ENCODE peak calls at places on chromosome 7, in seven cellular contexts. One of them, this sample, is unnamed. For H3K4me1, the result is how much of the 10 kb centered on the place peaks cover.

GRCh38 chr7:2934984-2935740 is 91.1 kb upstream of the GNA12 start:
- DNase-seq in upper lobe of right lung: peak
- DNase-seq in aorta: peak
- DNase-seq in heart left ventricle: no peak
- DNase-seq in left lung: peak
- DNase-seq in body of pancreas: no peak
- DNase-seq in kidney: peak
- DNase-seq in this sample: peak

GRCh38 chr7:141590666-141591065 is 39.5 kb downstream of the AGK start:
- DNase-seq in kidney: no peak
- DNase-seq in aorta: no peak
- DNase-seq in heart left ventricle: no peak
- DNase-seq in body of pancreas: no peak
- DNase-seq in left lung: no peak
- DNase-seq in upper lobe of right lung: no peak
- DNase-seq in this sample: no peak

GRCh38 chr7:143906895-143907294 is 4.9 kb upstream of the TCAF1 start:
- DNase-seq in upper lobe of right lung: no peak
- DNase-seq in left lung: no peak
- DNase-seq in body of pancreas: no peak
- DNase-seq in kidney: no peak
- DNase-seq in heart left ventricle: no peak
- DNase-seq in aorta: no peak
- DNase-seq in this sample: no peak

GRCh38 chr7:77455334-77455733 is 39.2 kb upstream of the GSAP start:
- DNase-seq in kidney: no peak
- DNase-seq in left lung: no peak
- DNase-seq in heart left ventricle: no peak
- DNase-seq in upper lobe of right lung: no peak
- DNase-seq in aorta: no peak
- DNase-seq in body of pancreas: no peak
- DNase-seq in this sample: no peak

GRCh38 chr7:143415696-143416095 is 7.0 kb upstream of the EPHA1 start:
- DNase-seq in upper lobe of right lung: no peak
- DNase-seq in aorta: no peak
- DNase-seq in body of pancreas: no peak
- DNase-seq in left lung: no peak
- DNase-seq in kidney: no peak
- DNase-seq in heart left ventricle: no peak
- DNase-seq in this sample: no peak

GRCh38 chr7:16492513-16493062 is 27.1 kb upstream of the SOSTDC1 start:
- DNase-seq in aorta: no peak
- DNase-seq in upper lobe of right lung: no peak
- DNase-seq in left lung: no peak
- DNase-seq in body of pancreas: no peak
- DNase-seq in kidney: no peak
- DNase-seq in heart left ventricle: no peak
- DNase-seq in this sample: no peak

GRCh38 chr7:101518348-101518747 is 110.7 kb downstream of the MYL10 start:
- DNase-seq in kidney: no peak
- DNase-seq in aorta: no peak
- DNase-seq in left lung: no peak
- DNase-seq in upper lobe of right lung: no peak
- DNase-seq in body of pancreas: no peak
- DNase-seq in heart left ventricle: no peak
- DNase-seq in this sample: no peak

GRCh38 chr7:159045839-159046238 is 98.8 kb downstream of the VIPR2 start:
- DNase-seq in heart left ventricle: no peak
- DNase-seq in kidney: no peak
- DNase-seq in upper lobe of right lung: no peak
- DNase-seq in body of pancreas: no peak
- DNase-seq in aorta: no peak
- DNase-seq in left lung: no peak
- DNase-seq in this sample: no peak

GRCh38 chr7:76191783-76192240 is 9.9 kb upstream of the SRRM3 start:
- DNase-seq in aorta: no peak
- DNase-seq in body of pancreas: no peak
- DNase-seq in left lung: no peak
- DNase-seq in kidney: no peak
- DNase-seq in heart left ventricle: no peak
- DNase-seq in upper lobe of right lung: no peak
- DNase-seq in this sample: no peak

GRCh38 chr7:94974436-94974835 is 67.0 kb downstream of the PPP1R9A start:
- DNase-seq in body of pancreas: no peak
- DNase-seq in heart left ventricle: no peak
- DNase-seq in left lung: no peak
- DNase-seq in upper lobe of right lung: no peak
- DNase-seq in aorta: no peak
- DNase-seq in kidney: no peak
- DNase-seq in this sample: no peak

GRCh38 chr7:44307905-44308740 is 17.3 kb downstream of the CAMK2B start:
- DNase-seq in body of pancreas: no peak
- DNase-seq in heart left ventricle: no peak
- DNase-seq in upper lobe of right lung: peak
- DNase-seq in kidney: no peak
- DNase-seq in left lung: peak
- DNase-seq in aorta: no peak
- DNase-seq in this sample: no peak

GRCh38 chr7:47427046-47427643 is 154.8 kb downstream of the TNS3 start:
- DNase-seq in body of pancreas: no peak
- DNase-seq in heart left ventricle: no peak
- DNase-seq in upper lobe of right lung: no peak
- DNase-seq in left lung: no peak
- DNase-seq in aorta: no peak
- DNase-seq in kidney: no peak
- DNase-seq in this sample: no peak

GRCh38 chr7:84025332-84025927 is 169.2 kb downstream of the SEMA3A start:
- DNase-seq in left lung: no peak
- DNase-seq in heart left ventricle: peak
- DNase-seq in upper lobe of right lung: no peak
- DNase-seq in kidney: no peak
- DNase-seq in aorta: no peak
- DNase-seq in body of pancreas: no peak
- DNase-seq in this sample: no peak

GRCh38 chr7:36670585-36671431 is 53.5 kb downstream of the AOAH start:
- DNase-seq in heart left ventricle: peak
- DNase-seq in left lung: no peak
- DNase-seq in kidney: no peak
- DNase-seq in aorta: no peak
- DNase-seq in body of pancreas: peak
- DNase-seq in upper lobe of right lung: no peak
- DNase-seq in this sample: peak

GRCh38 chr7:10767771-10768170 is 205.9 kb upstream of the PHF14 start:
- DNase-seq in upper lobe of right lung: no peak
- DNase-seq in kidney: no peak
- DNase-seq in left lung: no peak
- DNase-seq in body of pancreas: no peak
- DNase-seq in heart left ventricle: no peak
- DNase-seq in aorta: no peak
- DNase-seq in this sample: no peak

GRCh38 chr7:30148426-30148825 is 13.6 kb downstream of the MTURN start:
- DNase-seq in kidney: no peak
- DNase-seq in aorta: no peak
- DNase-seq in upper lobe of right lung: no peak
- DNase-seq in heart left ventricle: no peak
- DNase-seq in left lung: peak
- DNase-seq in body of pancreas: no peak
- DNase-seq in this sample: no peak

GRCh38 chr7:8871716-8872115 is 438.3 kb downstream of the NXPH1 start:
- DNase-seq in aorta: no peak
- DNase-seq in heart left ventricle: no peak
- DNase-seq in left lung: no peak
- DNase-seq in upper lobe of right lung: no peak
- DNase-seq in kidney: no peak
- DNase-seq in body of pancreas: no peak
- DNase-seq in this sample: no peak

GRCh38 chr7:150375662-150376521 is 3.2 kb upstream of the ZNF775 start:
- DNase-seq in left lung: no peak
- DNase-seq in aorta: no peak
- DNase-seq in heart left ventricle: no peak
- DNase-seq in upper lobe of right lung: peak
- DNase-seq in kidney: no peak
- DNase-seq in body of pancreas: no peak
- DNase-seq in this sample: no peak

GRCh38 chr7:150374472-150374871 is 4.7 kb upstream of the ZNF775 start:
- DNase-seq in body of pancreas: no peak
- DNase-seq in heart left ventricle: no peak
- DNase-seq in aorta: no peak
- DNase-seq in kidney: no peak
- DNase-seq in left lung: no peak
- DNase-seq in upper lobe of right lung: peak
- DNase-seq in this sample: no peak

GRCh38 chr7:150372271-150373048 is 3.8 kb downstream of the REPIN1 start:
- DNase-seq in heart left ventricle: no peak
- DNase-seq in upper lobe of right lung: no peak
- DNase-seq in body of pancreas: no peak
- DNase-seq in left lung: no peak
- DNase-seq in aorta: no peak
- DNase-seq in kidney: peak
- DNase-seq in this sample: no peak

GRCh38 chr7:150373049-150373801 is 4.6 kb downstream of the REPIN1 start:
- DNase-seq in left lung: no peak
- DNase-seq in upper lobe of right lung: peak
- DNase-seq in body of pancreas: peak
- DNase-seq in aorta: no peak
- DNase-seq in heart left ventricle: no peak
- DNase-seq in kidney: no peak
- DNase-seq in this sample: no peak

DNA sequence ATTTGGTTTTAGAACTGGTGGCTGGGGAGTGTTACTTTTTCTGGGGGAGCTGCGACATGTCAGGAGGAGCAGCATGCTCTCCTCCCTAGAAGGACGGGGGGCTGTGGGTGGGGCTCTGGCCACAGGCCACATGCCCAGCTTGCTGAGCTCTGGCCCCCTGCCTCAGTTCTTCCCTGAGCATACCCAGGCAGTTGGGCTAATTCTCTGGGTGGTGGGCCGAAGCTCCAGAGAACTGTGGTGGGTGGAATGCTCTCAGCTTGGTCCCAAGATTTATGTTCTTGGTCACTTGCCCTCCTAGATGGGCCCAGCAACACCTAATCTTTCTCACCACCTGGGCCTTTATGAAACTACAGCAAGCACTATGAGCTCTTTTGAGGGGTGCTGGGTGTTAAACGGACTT is 5.1 kb upstream of the ZNF775 start:
- DNase-seq in left lung: no peak
- DNase-seq in aorta: no peak
- DNase-seq in body of pancreas: no peak
- DNase-seq in kidney: no peak
- DNase-seq in upper lobe of right lung: peak
- DNase-seq in heart left ventricle: no peak
- DNase-seq in this sample: no peak
- H3K4me1 ChIP-seq in left lung: half or more
- H3K4me1 ChIP-seq in aorta: under half
- H3K4me1 ChIP-seq in body of pancreas: half or more
- H3K4me1 ChIP-seq in kidney: under half
- H3K4me1 ChIP-seq in upper lobe of right lung: under half
- H3K4me1 ChIP-seq in heart left ventricle: under half
- H3K4me1 ChIP-seq in this sample: under half

DNA sequence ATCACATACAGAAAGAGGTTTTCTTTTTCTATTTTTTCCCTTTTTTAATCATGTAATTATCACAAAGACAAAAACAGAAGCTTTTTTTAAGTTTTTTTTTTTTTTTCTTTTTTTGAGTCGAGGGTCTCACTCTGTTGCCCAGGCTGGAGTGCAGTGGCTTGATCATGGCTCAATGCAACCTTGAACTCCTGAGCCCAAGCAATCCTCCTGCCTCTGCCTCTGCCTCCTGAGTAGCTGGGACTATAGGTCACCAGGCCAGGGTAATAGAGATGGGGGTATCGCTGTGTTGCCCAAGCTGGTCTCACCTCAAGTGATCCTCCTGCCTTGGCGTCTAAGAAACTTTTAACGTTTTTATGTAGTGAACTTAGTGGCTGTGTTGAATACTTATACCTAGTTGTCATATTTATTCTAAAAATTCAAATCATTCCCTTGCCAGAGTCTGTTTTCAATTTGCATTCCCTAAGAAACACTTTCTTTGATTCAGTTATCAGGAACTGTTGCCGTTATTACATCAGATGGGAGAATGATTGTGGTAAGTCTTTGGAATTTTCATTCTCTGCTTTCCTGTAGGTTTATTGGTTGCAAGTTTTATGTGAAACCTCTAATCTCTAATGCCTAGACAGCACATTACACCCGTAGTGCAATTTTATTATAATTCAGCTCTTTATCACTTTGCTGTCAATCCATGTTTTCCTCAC is 1.3 kb downstream of the LSM8 start:
- DNase-seq in upper lobe of right lung: no peak
- DNase-seq in left lung: no peak
- DNase-seq in body of pancreas: no peak
- DNase-seq in kidney: no peak
- DNase-seq in aorta: no peak
- DNase-seq in heart left ventricle: no peak
- DNase-seq in this sample: no peak
- H3K27ac ChIP-seq in upper lobe of right lung: no peak
- H3K27ac ChIP-seq in left lung: no peak
- H3K27ac ChIP-seq in body of pancreas: no peak
- H3K27ac ChIP-seq in kidney: no peak
- H3K27ac ChIP-seq in aorta: no peak
- H3K27ac ChIP-seq in heart left ventricle: no peak
- H3K27ac ChIP-seq in this sample: no peak

GRCh38 chr7:86116-86515 is 106.3 kb upstream of the FAM20C start:
- DNase-seq in body of pancreas: peak
- DNase-seq in kidney: no peak
- DNase-seq in upper lobe of right lung: no peak
- DNase-seq in left lung: no peak
- DNase-seq in heart left ventricle: no peak
- DNase-seq in aorta: no peak
- DNase-seq in this sample: no peak
- H3K4me1 ChIP-seq in body of pancreas: under half
- H3K4me1 ChIP-seq in kidney: under half
- H3K4me1 ChIP-seq in upper lobe of right lung: under half
- H3K4me1 ChIP-seq in left lung: under half
- H3K4me1 ChIP-seq in heart left ventricle: under half
- H3K4me1 ChIP-seq in aorta: under half
- H3K4me1 ChIP-seq in this sample: under half

DNA sequence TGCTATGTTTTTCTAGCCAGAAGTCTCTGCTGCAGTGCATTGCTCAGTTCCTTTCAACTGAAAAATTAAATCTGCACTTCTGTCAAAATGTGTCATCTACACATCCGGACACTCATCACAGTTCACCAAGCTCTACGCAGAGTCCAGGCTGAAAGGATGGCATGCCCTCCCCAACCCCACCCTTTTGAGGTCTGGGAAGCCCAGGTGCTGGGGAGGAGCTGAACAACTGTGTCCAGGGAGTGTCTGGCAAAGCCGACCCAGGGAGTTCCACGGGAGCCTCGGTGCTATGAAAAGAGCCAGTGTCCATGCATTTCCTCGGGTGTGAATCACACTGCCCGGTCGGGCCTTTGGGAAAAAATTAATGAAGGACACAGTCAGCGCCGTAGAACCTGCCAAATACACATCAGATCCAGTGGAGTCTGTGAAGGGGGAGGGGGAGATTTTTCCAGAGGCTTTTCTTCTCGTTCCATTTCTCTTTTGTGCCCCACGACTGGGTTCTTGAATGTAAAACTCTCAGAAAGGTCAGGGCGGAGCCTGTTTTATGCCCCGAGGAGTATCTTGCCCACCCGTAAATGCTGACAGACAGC is 738 bp upstream of the PALS2 start:
- DNase-seq in heart left ventricle: peak
- DNase-seq in aorta: peak
- DNase-seq in body of pancreas: peak
- DNase-seq in upper lobe of right lung: peak
- DNase-seq in kidney: peak
- DNase-seq in left lung: peak
- DNase-seq in this sample: no peak
- H3K27ac ChIP-seq in heart left ventricle: no peak
- H3K27ac ChIP-seq in aorta: peak
- H3K27ac ChIP-seq in body of pancreas: peak
- H3K27ac ChIP-seq in upper lobe of right lung: peak
- H3K27ac ChIP-seq in kidney: peak
- H3K27ac ChIP-seq in left lung: peak
- H3K27ac ChIP-seq in this sample: peak

This sample was measured in lower lobe of right lung.